ENCODE peak calls at places on chromosomes 5 and 9, in four cellular contexts. N is occipital lobe, V is GM12865, B is left lobe of liver. E is an unnamed sample.
A peak's percentile ranks its signal among the peaks of the same experiment; 100 is the strongest.

GRCh38 chr5:57772512-57772911 is 289.9 kb upstream of the ACTBL2 start:
- DNase-seq in N (no peak), V (no peak), B (no peak), E (no peak)

GRCh38 chr5:458547-459353 is 15.8 kb downstream of the EXOC3 start:
- DNase-seq in N (no peak), V (peak; percentile 69), B (no peak), E (no peak)

GRCh38 chr5:157059093-157059539 is at the start of gene HAVCR1:
- DNase-seq in N (no peak), V (no peak), B (no peak), E (no peak)

GRCh38 chr9:93427655-93428379 is 23.7 kb upstream of the FAM120A start:
- DNase-seq in N (no peak), V (no peak), B (no peak), E (no peak)

GRCh38 chr9:91677822-91678221 is 254.2 kb upstream of the NFIL3 start:
- DNase-seq in N (no peak), V (no peak), B (no peak), E (no peak)

GRCh38 chr9:129490583-129491485 is 130.1 kb downstream of the C9orf50 start:
- DNase-seq in N (no peak), V (no peak), B (no peak), E (no peak)

GRCh38 chr5:150263801-150264621 is 25.6 kb downstream of the CAMK2A start:
- DNase-seq in N (no peak), V (no peak), B (peak; percentile 77), E (peak; percentile 41)

GRCh38 chr9:93225892-93226291 is 42.0 kb downstream of the WNK2 start:
- DNase-seq in N (no peak), V (no peak), B (no peak), E (no peak)

GRCh38 chr9:126482361-126483044 is 131.2 kb upstream of the LMX1B start:
- DNase-seq in N (peak; percentile 70), V (no peak), B (no peak), E (peak; percentile 65)

GRCh38 chr5:77900691-77901090 is 124.6 kb upstream of the TBCA start:
- DNase-seq in N (peak; percentile 28), V (no peak), B (no peak), E (no peak)

GRCh38 chr5:140574165-140574564 is 9.5 kb downstream of the SLC35A4 start:
- DNase-seq in N (no peak), V (no peak), B (peak; percentile 78), E (no peak)

GRCh38 chr5:174827521-174827920 is 103.1 kb downstream of the MSX2 start:
- DNase-seq in N (no peak), V (no peak), B (no peak), E (no peak)

GRCh38 chr5:135715267-135716050 is 119.0 kb upstream of the SLC25A48 start:
- DNase-seq in N (no peak), V (no peak), B (no peak), E (no peak)

GRCh38 chr9:272251-273213 is 57.9 kb downstream of the DOCK8 start:
- DNase-seq in N (no peak), V (peak; percentile 95), B (no peak), E (no peak)

E was measured in anterior cingulate cortex.